ENCODE peak calls at places on chromosomes 6 and 20, in seven cellular contexts. E is A172; U is activated CD4-positive, alpha-beta T cell treated with anti-CD3 and anti-CD28 coated beads, Interleukin-2, amount 50 U/mL, for 24 hours; P is body of pancreas; B is lower leg skin; V is Peyer's patch; Z is bronchial epithelial cell. C is an unnamed sample.

GRCh38 chr6:120055071-120055470 is 705.5 kb upstream of the MAN1A1 start:
- DNase-seq in E (no peak), U (no peak), P (no peak), B (no peak), V (no peak), Z (no peak), C (no peak)

GRCh38 chr20:24837721-24838456 is 111.2 kb upstream of the CST7 start:
- DNase-seq in E (peak), U (no peak), P (no peak), B (no peak), V (no peak), Z (peak), C (no peak)

GRCh38 chr6:158674342-158674969 is 24.6 kb downstream of the SYTL3 start:
- DNase-seq in E (no peak), U (no peak), P (no peak), B (peak), V (no peak), Z (no peak), C (no peak)

GRCh38 chr6:142728367-142728766 is 216.6 kb downstream of the HIVEP2 start:
- DNase-seq in E (no peak), U (no peak), P (no peak), B (no peak), V (no peak), Z (peak), C (no peak)

GRCh38 chr6:29465279-29465678 is 8.3 kb downstream of the OR2H1 start:
- DNase-seq in E (no peak), U (no peak), P (no peak), B (no peak), V (no peak), Z (peak), C (no peak)

GRCh38 chr6:68194846-68195478 is 440.1 kb upstream of the ADGRB3 start:
- DNase-seq in E (no peak), U (no peak), P (no peak), B (no peak), V (no peak), Z (no peak), C (no peak)

GRCh38 chr6:110681543-110682459 is 133.5 kb downstream of the CDK19 start:
- DNase-seq in E (no peak), U (no peak), P (no peak), B (no peak), V (no peak), Z (no peak), C (no peak)

GRCh38 chr6:80607814-80608391 is 501.4 kb downstream of the BCKDHB start:
- DNase-seq in E (peak), U (no peak), P (no peak), B (no peak), V (no peak), Z (peak), C (peak)

GRCh38 chr20:7029005-7029404 is 261.5 kb downstream of the BMP2 start:
- DNase-seq in E (no peak), U (no peak), P (no peak), B (no peak), V (no peak), Z (no peak), C (no peak)

GRCh38 chr6:38776515-38776914 is 61.4 kb downstream of the DNAH8 start:
- DNase-seq in E (peak), U (no peak), P (no peak), B (no peak), V (no peak), Z (peak), C (peak)

GRCh38 chr6:155943635-155944034 is 488.0 kb upstream of the NOX3 start:
- DNase-seq in E (peak), U (no peak), P (no peak), B (no peak), V (no peak), Z (peak), C (peak)

GRCh38 chr6:159126590-159126989 is 42.6 kb upstream of the FNDC1 start:
- DNase-seq in E (no peak), U (no peak), P (no peak), B (peak), V (no peak), Z (no peak), C (no peak)

GRCh38 chr6:38973178-38974057 is 75.2 kb upstream of the GLP1R start:
- DNase-seq in E (peak), U (no peak), P (peak), B (no peak), V (no peak), Z (peak), C (peak)

GRCh38 chr20:16491277-16491912 is 81.9 kb downstream of the KIF16B start:
- DNase-seq in E (no peak), U (no peak), P (no peak), B (no peak), V (peak), Z (no peak), C (no peak)

GRCh38 chr6:453152-453551 is 61.6 kb downstream of the IRF4 start:
- DNase-seq in E (no peak), U (no peak), P (peak), B (peak), V (no peak), Z (no peak), C (no peak)

GRCh38 chr20:59004763-59005522 is 2.1 kb downstream of the CTSZ start:
- DNase-seq in E (no peak), U (no peak), P (no peak), B (peak), V (peak), Z (no peak), C (no peak)

GRCh38 chr6:168428052-168428829 is 12.7 kb upstream of the SMOC2 start:
- DNase-seq in E (no peak), U (no peak), P (no peak), B (no peak), V (no peak), Z (no peak), C (no peak)

GRCh38 chr6:39565948-39566347 is 159.3 kb downstream of the KIF6 start:
- DNase-seq in E (no peak), U (no peak), P (no peak), B (no peak), V (no peak), Z (no peak), C (no peak)

GRCh38 chr6:156852858-156853216 is 75.7 kb downstream of the ARID1B start:
- DNase-seq in E (no peak), U (no peak), P (no peak), B (no peak), V (no peak), Z (no peak), C (no peak)

C was measured in kidney glomerular epithelial cell.